ENCODE peak calls at places on chromosomes 11 and 22, in six cellular contexts. U is IMR-90, C is neuronal stem cell, K is mesendoderm, X is H9, R is H1. F is an unnamed sample.

GRCh38 chr11:33684003-33684715 is 16.5 kb downstream of the C11orf91 start:
- DNase-seq in C (no peak), K (no peak), U (no peak), R (no peak), X (no peak), F (no peak)

GRCh38 chr11:34433899-34434298 is 4.8 kb upstream of the CAT start:
- DNase-seq in C (no peak), X (no peak), K (no peak), R (no peak), U (no peak), F (no peak)

GRCh38 chr11:112134473-112134872 is 29.4 kb downstream of the IL18 start:
- DNase-seq in U (no peak), C (no peak), X (no peak), K (no peak), R (no peak), F (no peak)

GRCh38 chr11:19919050-19919561 is 206.5 kb downstream of the NAV2 start:
- DNase-seq in K (no peak), X (no peak), R (no peak), U (peak; percentile 98), C (no peak), F (peak; percentile 64)

GRCh38 chr22:26592368-26593015 is 2.6 kb upstream of the TPST2 start:
- DNase-seq in C (no peak), U (no peak), R (no peak), K (no peak), X (no peak), F (no peak)

GRCh38 chr22:23551385-23551784 is 28.7 kb downstream of the IGLL1 start:
- DNase-seq in K (no peak), R (no peak), C (no peak), U (no peak), X (no peak), F (no peak)

GRCh38 chr11:11389238-11389637 is 36.2 kb upstream of the CSNK2A3 start:
- DNase-seq in K (no peak), X (no peak), R (no peak), C (no peak), U (no peak), F (no peak)

GRCh38 chr11:86999859-87000753 is 37.6 kb upstream of the TMEM135 start:
- DNase-seq in R (no peak), U (peak; percentile 10), C (no peak), X (no peak), K (peak; percentile 100), F (peak; percentile 92)

GRCh38 chr11:23856654-23857053 is 640.2 kb upstream of the LUZP2 start:
- DNase-seq in U (peak; percentile 67), K (no peak), R (no peak), X (no peak), C (no peak), F (no peak)

GRCh38 chr11:877565-877964 is 33.0 kb downstream of the CHID1 start:
- DNase-seq in R (peak; percentile 83), C (no peak), U (no peak), X (peak; percentile 85), K (peak; percentile 75), F (no peak)

GRCh38 chr11:15493921-15494630 is 379.4 kb downstream of the INSC start:
- DNase-seq in R (no peak), K (no peak), U (no peak), X (no peak), C (no peak), F (no peak)

GRCh38 chr22:19088866-19089595 is 33.2 kb downstream of the DGCR2 start:
- DNase-seq in K (no peak), X (no peak), U (no peak), R (no peak), C (no peak), F (no peak)

GRCh38 chr11:18750944-18751343 is 25.0 kb upstream of the IGSF22 start:
- DNase-seq in C (no peak), U (no peak), K (no peak), X (no peak), R (no peak), F (no peak)

GRCh38 chr11:3340025-3340424 is 38.9 kb downstream of the ZNF195 start:
- DNase-seq in U (peak; percentile 85), K (peak; percentile 89), X (no peak), C (no peak), R (no peak), F (peak; percentile 95)

GRCh38 chr11:10307022-10307410 is 2.1 kb downstream of the ADM start:
- DNase-seq in C (no peak), U (no peak), R (no peak), X (no peak), K (no peak), F (no peak)

GRCh38 chr11:35477871-35478270 is 47.5 kb downstream of the PAMR1 start:
- DNase-seq in X (peak; percentile 55), U (no peak), C (no peak), R (no peak), K (peak; percentile 72), F (no peak)

GRCh38 chr11:132058211-132058772 is 687.9 kb downstream of the NTM start:
- DNase-seq in X (no peak), U (peak; percentile 61), R (no peak), K (peak; percentile 85), C (no peak), F (peak; percentile 9)

GRCh38 chr22:39937881-39938280 is 22.3 kb upstream of the TMA7B start:
- DNase-seq in R (no peak), K (no peak), C (no peak), X (no peak), U (no peak), F (no peak)

DNA sequence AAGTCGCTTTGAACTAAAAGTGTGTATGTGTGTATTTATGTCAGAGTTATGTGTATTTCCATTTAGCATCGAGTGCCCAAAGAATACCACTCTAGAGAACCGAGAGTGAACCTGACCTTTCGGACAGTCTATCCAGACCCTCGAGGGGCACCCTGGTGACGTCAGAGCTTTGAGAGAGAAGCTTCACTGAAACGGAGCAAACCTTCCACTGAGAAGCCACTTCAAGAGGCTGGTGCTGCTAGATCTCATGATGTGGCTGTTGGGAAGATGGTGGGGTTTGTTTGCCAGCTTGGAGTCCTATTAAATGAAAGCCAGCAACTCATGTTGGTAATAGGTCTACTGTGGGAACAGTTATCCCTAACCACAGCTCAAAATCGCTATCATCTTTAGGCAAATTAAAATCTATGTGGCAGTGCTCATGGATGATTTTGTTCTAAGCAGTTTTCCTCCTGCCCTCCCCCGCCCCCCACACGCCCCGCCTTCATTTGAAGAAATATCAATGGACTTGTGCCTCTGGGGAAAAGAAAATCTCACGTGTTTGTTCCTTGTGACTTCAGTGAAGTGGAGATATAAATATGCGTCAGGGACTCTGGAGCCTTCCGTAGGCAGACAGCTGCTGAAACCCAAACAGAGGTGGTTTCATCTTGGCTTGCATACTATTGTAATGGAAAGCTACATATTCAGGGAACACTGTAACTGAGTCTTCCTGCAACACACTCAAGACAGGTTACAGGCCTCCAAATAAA is 22.4 kb upstream of the C11orf96 start:
- DNase-seq in K (no peak), R (no peak), U (peak; percentile 87), C (no peak), X (no peak), F (no peak)
- H3K4ac ChIP-seq in K (no peak overlapping the region), R (no peak overlapping the region), U (peak overlapping the region; percentile 29), C (no peak overlapping the region), X (no peak overlapping the region), F (no peak overlapping the region)

GRCh38 chr22:41562461-41562860 is 1.7 kb downstream of the CSDC2 start:
- DNase-seq in K (no peak), C (no peak), U (no peak), X (no peak), R (no peak), F (no peak)

GRCh38 chr22:41560095-41560487 is 719 bp upstream of the CSDC2 start:
- DNase-seq in C (no peak), X (no peak), U (no peak), R (no peak), K (no peak), F (no peak)

GRCh38 chr22:41561335-41561734 is 525 bp downstream of the CSDC2 start:
- DNase-seq in U (no peak), K (peak; percentile 62), X (peak; percentile 54), C (no peak), R (peak; percentile 57), F (no peak)

GRCh38 chr22:41563051-41563711 is 2.4 kb downstream of the CSDC2 start:
- DNase-seq in K (peak; percentile 84), C (no peak), X (peak; percentile 42), U (peak; percentile 85), R (no peak), F (no peak)

GRCh38 chr22:41561788-41562187 is 978 bp downstream of the CSDC2 start:
- DNase-seq in C (no peak), R (no peak), U (no peak), K (no peak), X (no peak), F (no peak)
- H3K4ac ChIP-seq in C (no peak overlapping the region), R (no peak overlapping the region), U (peak overlapping the region; percentile 98), K (no peak overlapping the region), X (no peak overlapping the region), F (no peak overlapping the region)

DNA sequence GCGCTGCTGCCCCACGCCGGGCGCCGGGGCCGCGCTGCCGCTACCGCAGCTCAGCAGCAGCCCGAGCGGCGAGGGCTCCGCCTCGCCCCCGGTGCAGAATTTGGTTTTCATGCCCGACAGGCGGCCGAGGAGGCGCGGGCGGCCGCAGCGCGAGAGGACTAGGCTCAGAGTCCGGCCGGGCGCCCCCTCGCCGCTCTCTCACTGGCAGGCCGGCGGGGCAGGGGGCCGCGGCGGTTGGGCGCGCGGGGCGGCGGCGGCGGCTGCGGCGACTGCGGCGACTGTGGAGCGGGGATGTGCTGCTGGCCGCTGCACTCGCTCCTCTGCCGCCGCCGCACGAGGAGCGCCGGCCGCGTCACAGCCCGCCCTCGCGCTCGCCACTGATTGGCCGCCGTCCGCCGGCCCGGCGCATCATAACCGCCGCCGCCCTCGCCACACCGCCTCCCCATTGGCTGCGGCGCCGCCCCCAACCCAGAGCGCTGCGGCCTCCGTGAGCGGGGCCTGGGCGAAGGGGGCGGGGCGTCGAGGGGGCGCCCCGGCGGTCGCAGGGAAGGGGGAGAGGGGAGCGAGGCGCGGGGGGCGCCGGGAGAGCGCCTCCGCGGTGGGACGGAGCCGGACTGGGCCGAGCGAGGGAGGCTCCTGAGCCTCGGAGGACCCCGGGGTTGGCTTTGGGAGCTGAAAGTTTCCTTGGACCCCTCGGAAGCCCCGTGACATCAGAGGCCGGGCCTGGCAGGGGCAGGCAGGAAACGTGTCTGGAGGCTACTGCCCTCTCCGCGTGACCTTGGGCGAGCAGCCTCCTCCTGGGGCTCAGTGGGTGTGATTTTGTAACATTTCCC is at the start of gene CHKA:
- DNase-seq in R (peak; percentile 93), X (peak; percentile 95), C (peak; percentile 94), K (peak; percentile 97), U (peak; percentile 82), F (peak; percentile 91)
- H3K4ac ChIP-seq in R (peak within 1 kb of the TSS; percentile 81), X (peak within 1 kb of the TSS; percentile 4), C (peak within 1 kb of the TSS; percentile 91), K (peak within 1 kb of the TSS; percentile 99), U (peak within 1 kb of the TSS; percentile 81), F (peak within 1 kb of the TSS; percentile 98)

DNA sequence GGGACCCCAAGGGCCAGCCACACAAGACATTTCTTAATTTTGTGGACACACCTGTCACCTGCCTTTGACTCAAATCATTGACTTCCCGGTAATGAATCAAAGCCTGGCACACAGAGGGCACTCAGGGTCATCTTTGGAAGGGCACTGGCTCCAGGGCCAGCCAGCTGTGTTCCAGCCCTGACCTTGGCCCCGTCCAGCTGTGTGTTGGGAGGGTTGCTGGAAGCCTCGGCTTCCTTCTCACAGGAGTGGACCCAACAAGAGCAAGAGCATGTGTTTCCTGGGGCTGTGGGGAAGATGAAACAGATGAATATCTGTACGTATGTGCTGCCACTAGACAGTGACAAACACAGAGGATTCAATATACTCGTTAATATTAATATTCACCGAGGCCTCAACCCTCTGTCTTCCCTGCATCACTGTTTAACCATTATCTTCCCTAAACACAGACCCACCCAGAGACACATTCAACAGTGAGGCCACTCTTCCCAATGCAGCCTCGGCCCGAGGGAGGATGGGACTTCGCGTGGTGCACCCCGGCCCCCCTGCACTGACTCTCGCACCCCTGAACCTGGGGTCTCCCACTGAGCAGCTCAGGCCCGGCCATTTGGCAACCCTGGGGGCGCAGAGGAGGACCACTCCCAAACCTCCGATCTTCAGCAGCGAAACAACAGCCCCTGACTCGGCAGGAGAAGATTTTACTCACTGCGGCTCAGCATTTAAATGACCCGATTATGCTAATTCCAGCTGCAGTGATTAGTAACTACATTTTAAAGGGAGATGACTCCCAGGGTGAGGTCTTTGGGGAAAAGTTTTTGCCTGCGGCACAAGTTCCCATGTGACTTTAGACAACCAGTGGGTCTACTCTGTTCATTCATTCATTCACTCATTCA is 45.7 kb downstream of the PHF21B start:
- DNase-seq in U (no peak), R (no peak), X (no peak), C (no peak), K (no peak), F (no peak)
- H3K4ac ChIP-seq in U (no peak overlapping the region), R (no peak overlapping the region), X (no peak overlapping the region), C (no peak overlapping the region), K (no peak overlapping the region), F (no peak overlapping the region)